ENCODE peak calls at places on chromosomes 3 and 15, in ten cellular contexts. P is pancreas, J is ovary, R is OCI-LY7, E is astrocyte of the cerebellum, O is heart left ventricle, V is astrocyte, W is AG09309, S is left lung, B is HFF-Myc. U is an unnamed sample.

GRCh38 chr3:63386568-63386967 is 108.5 kb downstream of the SYNPR start:
- DNase-seq in P (no peak), W (no peak), B (no peak), V (no peak), E (no peak), S (no peak), J (no peak), O (no peak), R (no peak), U (no peak)

GRCh38 chr15:45522931-45523331 is 376 bp upstream of the SLC30A4 start:
- DNase-seq in V (peak), B (no peak), J (no peak), O (no peak), W (no peak), S (peak), P (peak), E (no peak), R (no peak), U (no peak)

GRCh38 chr15:80500021-80500420 is 95.8 kb downstream of the ARNT2 start:
- DNase-seq in E (no peak), S (no peak), J (no peak), W (no peak), O (no peak), R (no peak), P (no peak), B (no peak), V (no peak), U (no peak)

GRCh38 chr3:179977356-179977755 is 59.4 kb downstream of the PEX5L start:
- DNase-seq in O (no peak), V (no peak), S (no peak), B (no peak), W (no peak), E (no peak), J (no peak), P (no peak), R (no peak), U (no peak)

GRCh38 chr15:63043391-63044076 is 987 bp downstream of the TPM1 start:
- DNase-seq in S (no peak), B (no peak), V (no peak), W (no peak), R (no peak), E (no peak), P (no peak), J (peak), O (peak), U (no peak)

GRCh38 chr3:134369861-134370596 is 4.2 kb downstream of the AMOTL2 start:
- DNase-seq in O (peak), R (no peak), W (no peak), V (no peak), P (no peak), J (no peak), B (no peak), S (no peak), E (no peak), U (no peak)

GRCh38 chr3:126311338-126311978 is 45.8 kb downstream of the KLF15 start:
- DNase-seq in V (no peak), W (no peak), S (no peak), J (no peak), B (no peak), P (no peak), E (no peak), R (no peak), O (no peak), U (no peak)

GRCh38 chr3:171328419-171329082 is 131.7 kb downstream of the TNIK start:
- DNase-seq in R (peak), V (no peak), B (no peak), P (no peak), S (peak), O (no peak), W (no peak), E (no peak), J (no peak), U (no peak)

GRCh38 chr15:36358094-36358961 is 221.1 kb upstream of the CDIN1 start:
- DNase-seq in J (no peak), P (no peak), V (peak), W (peak), O (no peak), B (peak), R (no peak), S (no peak), E (peak), U (peak)
- H3K4me3 ChIP-seq in J (no peak), P (no peak), V (peak), W (no peak), O (no peak), B (no peak), R (no peak), S (no peak), E (no peak), U (no peak)

DNA sequence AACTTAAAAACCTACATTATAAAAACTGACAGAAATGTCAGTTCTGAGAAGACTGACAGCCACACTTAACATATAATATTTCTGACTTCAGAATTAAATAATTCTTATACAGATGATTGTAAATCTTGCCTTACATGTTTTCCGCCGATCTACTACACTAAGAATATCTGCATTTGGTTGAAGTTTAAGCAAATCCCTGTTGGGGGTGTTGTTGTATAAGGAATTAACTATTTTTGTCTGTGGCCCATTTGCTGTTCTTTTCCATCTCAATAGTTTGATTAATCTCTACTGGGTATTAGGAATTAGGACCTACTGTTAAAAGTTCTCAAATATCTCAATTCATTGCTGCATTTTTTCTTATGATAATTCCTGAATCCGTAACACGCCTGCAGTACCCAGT is 838.3 kb upstream of the ROBO1 start:
- DNase-seq in P (no peak), W (no peak), E (no peak), O (no peak), R (no peak), J (no peak), B (no peak), S (no peak), V (no peak), U (no peak)
- TF ChIP-seq CTCF in P (no peak), W (no peak), E (no peak), O (no peak), R (no peak), J (no peak), B (no peak), S (no peak), V (no peak), U (no peak)

DNA sequence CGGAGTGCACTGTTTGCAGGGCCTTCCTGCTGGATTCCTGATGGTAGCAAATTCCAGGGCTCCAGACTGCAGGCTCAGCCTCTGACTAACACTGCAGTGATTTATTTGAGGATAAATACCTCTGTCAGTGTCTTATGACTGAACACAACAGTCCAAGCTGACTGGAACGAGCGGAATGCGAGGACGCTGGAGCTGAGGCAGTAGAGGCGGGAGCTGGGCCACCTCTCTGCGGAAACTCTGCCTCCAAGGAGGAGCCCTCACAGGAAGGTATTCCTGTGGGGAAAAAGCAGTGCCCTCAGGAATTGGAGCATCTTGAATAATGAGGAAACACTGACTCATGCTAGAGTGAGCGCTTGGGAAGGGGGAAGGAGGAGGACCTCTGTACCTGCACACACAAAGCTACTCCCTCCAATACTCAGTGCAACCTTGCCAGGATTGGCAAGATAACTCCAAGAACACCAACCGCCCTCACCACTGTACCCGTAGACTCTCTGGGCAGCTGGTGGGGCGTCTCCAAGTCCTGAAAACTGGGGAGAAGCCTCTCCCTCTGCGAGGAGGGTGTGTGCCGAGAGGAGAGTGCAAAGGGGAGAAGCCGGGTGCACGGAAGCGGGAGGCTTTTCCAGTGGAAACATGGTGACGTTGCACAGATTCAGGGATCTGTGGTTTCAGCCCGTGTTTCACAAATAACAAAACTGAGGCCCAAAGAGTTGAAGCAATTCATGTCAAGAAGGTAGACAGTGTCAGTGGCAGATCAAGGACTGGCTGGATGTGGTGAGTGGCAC is 43.0 kb downstream of the VGLL4 start:
- DNase-seq in E (peak), S (peak), V (peak), B (peak), O (peak), P (peak), J (peak), R (peak), W (peak), U (peak)
- H3K4me3 ChIP-seq in E (no peak), S (no peak), V (no peak), B (no peak), O (no peak), P (no peak), J (no peak), R (peak), W (no peak), U (no peak)

GRCh38 chr3:169133178-169134161 is 530.0 kb downstream of the MECOM start:
- DNase-seq in E (no peak), P (no peak), V (no peak), S (no peak), R (no peak), J (no peak), W (no peak), B (no peak), O (no peak), U (no peak)
- TF ChIP-seq CTCF in E (no peak), P (no peak), V (peak), S (no peak), R (peak), J (no peak), W (peak), B (no peak), O (peak), U (peak)

GRCh38 chr3:152348436-152349177 is 79.9 kb downstream of the MBNL1 start:
- DNase-seq in E (peak), W (no peak), S (no peak), O (no peak), P (no peak), V (peak), B (no peak), J (no peak), R (no peak), U (no peak)
- H3K4me3 ChIP-seq in E (no peak), W (no peak), S (no peak), O (no peak), P (no peak), V (no peak), B (no peak), J (no peak), R (no peak), U (no peak)

GRCh38 chr3:190019840-190020239 is 100.9 kb downstream of the P3H2 start:
- DNase-seq in S (no peak), O (no peak), W (no peak), R (no peak), B (no peak), V (no peak), P (no peak), J (no peak), E (no peak), U (no peak)
- TF ChIP-seq CTCF in S (no peak), O (no peak), W (no peak), R (no peak), B (no peak), V (no peak), P (no peak), J (no peak), E (no peak), U (peak)

DNA sequence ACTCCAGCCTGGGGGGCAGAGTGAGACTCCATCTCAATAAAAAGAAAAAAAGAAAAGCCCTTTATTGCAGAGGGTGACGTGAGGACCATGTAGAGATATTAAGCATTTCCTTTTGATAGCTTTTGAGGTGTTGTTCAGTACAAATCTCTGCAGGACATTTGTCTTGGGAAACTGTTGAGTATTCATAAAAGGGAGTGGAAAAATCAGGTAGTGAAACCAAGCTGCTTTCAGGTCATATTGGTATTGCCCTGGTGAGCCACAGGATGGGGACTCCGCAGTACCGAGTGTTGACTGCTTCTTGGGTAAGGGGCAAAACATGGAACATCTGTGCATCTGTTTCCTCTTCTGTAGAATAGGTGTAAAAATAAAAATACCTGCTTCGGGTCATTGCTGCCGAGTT is 9.9 kb downstream of the ITPR1 start:
- DNase-seq in W (no peak), J (no peak), O (no peak), B (no peak), R (peak), V (no peak), S (no peak), P (no peak), E (no peak), U (no peak)
- H3K4me3 ChIP-seq in W (no peak), J (no peak), O (no peak), B (no peak), R (peak), V (no peak), S (no peak), P (no peak), E (no peak), U (no peak)

DNA sequence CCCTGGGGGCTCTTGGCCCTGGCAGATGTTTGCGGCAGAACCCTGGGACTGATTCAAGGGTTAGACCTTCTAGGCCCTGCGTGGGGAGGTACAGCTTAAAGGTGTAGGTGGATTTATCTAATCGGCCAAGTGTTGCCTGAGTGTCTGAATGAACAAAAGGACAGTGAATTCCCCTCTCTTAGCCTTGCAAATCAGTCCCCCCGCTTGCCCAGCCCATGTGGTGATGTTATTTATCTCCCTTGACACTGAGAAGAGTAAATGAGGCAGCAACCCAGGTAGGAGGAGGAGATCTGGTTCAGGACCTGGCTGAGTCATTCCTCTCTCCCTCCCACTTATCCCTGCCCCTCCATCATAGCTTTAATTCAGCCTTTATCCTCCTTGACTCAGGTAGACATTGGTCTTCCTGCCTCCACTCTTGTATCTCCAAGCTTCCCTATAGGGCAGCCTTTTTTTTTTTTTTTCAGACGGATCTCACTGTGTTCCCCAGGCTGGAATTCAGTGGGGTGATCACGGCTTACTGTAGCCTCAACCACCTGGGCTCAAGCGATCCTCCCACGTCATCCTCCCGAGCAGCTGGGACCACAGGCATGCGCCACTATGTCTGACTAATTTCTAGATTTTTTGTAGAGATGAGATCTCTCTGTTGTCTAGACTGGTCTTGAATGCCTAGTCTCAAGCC is 54.7 kb downstream of the MAGEF1 start:
- DNase-seq in J (no peak), V (peak), R (no peak), B (no peak), S (no peak), W (peak), O (no peak), E (peak), P (no peak), U (no peak)
- TF ChIP-seq CTCF in J (no peak), V (no peak), R (no peak), B (no peak), S (no peak), W (no peak), O (no peak), E (no peak), P (no peak), U (no peak)